ENCODE peak calls at places on chromosomes 16 and 17, in eight cellular contexts. O is skeletal muscle cell; U is IMR-90; X is adipocyte; I is CD8-positive, alpha-beta T cell; R is coronary artery; L is right cardiac atrium; A is HCT116. B is an unnamed sample.

GRCh38 chr17:2551493-2551892 is 39.8 kb upstream of the METTL16 start:
- DNase-seq in O (no peak), U (no peak), X (no peak), I (no peak), R (no peak), L (no peak), A (no peak), B (no peak)

GRCh38 chr16:4123617-4124300 is 7.5 kb upstream of the ADCY9 start:
- DNase-seq in O (no peak), U (peak; percentile 79), X (no peak), I (no peak), R (no peak), L (no peak), A (no peak), B (no peak)

GRCh38 chr16:528111-529011 is 849 bp downstream of the CAPN15 start:
- DNase-seq in O (no peak), U (peak; percentile 61), X (peak; percentile 73), I (peak; percentile 31), R (no peak), L (peak; percentile 77), A (no peak), B (peak; percentile 96)

GRCh38 chr16:82603784-82604411 is 22.9 kb upstream of the CDH13 start:
- DNase-seq in O (peak; percentile 30), U (peak; percentile 73), X (peak; percentile 84), I (no peak), R (no peak), L (peak; percentile 74), A (peak; percentile 13), B (peak; percentile 42)

GRCh38 chr16:14576069-14576468 is 54.0 kb downstream of the PARN start:
- DNase-seq in O (no peak), U (no peak), X (no peak), I (no peak), R (no peak), L (no peak), A (no peak), B (no peak)

GRCh38 chr17:17041018-17041521 is 1.2 kb upstream of the MPRIP start:
- DNase-seq in O (peak; percentile 62), U (peak; percentile 74), X (peak; percentile 49), I (no peak), R (no peak), L (peak; percentile 43), A (no peak), B (peak; percentile 50)

GRCh38 chr16:83845263-83845662 is 37.5 kb downstream of the HSBP1 start:
- DNase-seq in O (no peak), U (no peak), X (no peak), I (no peak), R (no peak), L (no peak), A (no peak), B (no peak)

GRCh38 chr16:89853306-89853993 is 19.9 kb upstream of the TCF25 start:
- DNase-seq in O (no peak), U (no peak), X (no peak), I (no peak), R (no peak), L (no peak), A (no peak), B (peak; percentile 93)

GRCh38 chr17:79839363-79840203 is at the start of gene CBX4:
- DNase-seq in O (peak; percentile 69), U (peak; percentile 90), X (peak; percentile 98), I (peak; percentile 92), R (peak; percentile 97), L (peak; percentile 99), A (peak; percentile 87), B (peak; percentile 95)

GRCh38 chr17:80694085-80694991 is 149.7 kb downstream of the RPTOR start:
- DNase-seq in O (no peak), U (no peak), X (no peak), I (no peak), R (no peak), L (no peak), A (no peak), B (no peak)

GRCh38 chr16:89004209-89004831 is 27.3 kb upstream of the CBFA2T3 start:
- DNase-seq in O (no peak), U (no peak), X (no peak), I (no peak), R (no peak), L (peak; percentile 81), A (no peak), B (peak; percentile 7)

GRCh38 chr17:71004413-71004812 is 835.1 kb downstream of the KCNJ2 start:
- DNase-seq in O (no peak), U (no peak), X (no peak), I (no peak), R (no peak), L (no peak), A (no peak), B (no peak)

GRCh38 chr17:78040561-78041400 is 82.3 kb downstream of the TNRC6C start:
- DNase-seq in O (no peak), U (peak; percentile 43), X (peak; percentile 77), I (peak; percentile 31), R (peak; percentile 84), L (peak; percentile 84), A (peak; percentile 56), B (peak; percentile 13)

GRCh38 chr16:68656771-68657170 is 11.7 kb downstream of the CDH3 start:
- DNase-seq in O (no peak), U (no peak), X (no peak), I (no peak), R (no peak), L (no peak), A (no peak), B (no peak)

GRCh38 chr17:58277726-58278595 is 2.8 kb downstream of the MPO start:
- DNase-seq in O (no peak), U (no peak), X (no peak), I (no peak), R (no peak), L (no peak), A (no peak), B (no peak)

GRCh38 chr16:69930117-69930776 is 20.9 kb upstream of the CLEC18A start:
- DNase-seq in O (no peak), U (peak; percentile 60), X (peak; percentile 87), I (peak; percentile 52), R (peak; percentile 78), L (peak; percentile 76), A (peak; percentile 40), B (peak; percentile 62)

GRCh38 chr17:78995022-78995760 is 14.4 kb downstream of the CANT1 start:
- DNase-seq in O (no peak), U (no peak), X (no peak), I (no peak), R (no peak), L (peak; percentile 64), A (no peak), B (no peak)

GRCh38 chr16:14286381-14287230 is 215.5 kb downstream of the MRTFB start:
- DNase-seq in O (no peak), U (no peak), X (no peak), I (peak; percentile 25), R (no peak), L (peak; percentile 69), A (no peak), B (peak; percentile 12)

GRCh38 chr16:57935904-57936303 is 35.0 kb downstream of the CNGB1 start:
- DNase-seq in O (no peak), U (no peak), X (no peak), I (no peak), R (no peak), L (no peak), A (no peak), B (no peak)
- H3K4me3 ChIP-seq in O (no peak overlapping the region), U (no peak overlapping the region), X (no peak overlapping the region), I (no peak overlapping the region), R (no peak overlapping the region), L (no peak overlapping the region), A (no peak overlapping the region), B (no peak overlapping the region)

GRCh38 chr16:49641250-49641649 is 214.7 kb downstream of the ZNF423 start:
- DNase-seq in O (no peak), U (no peak), X (no peak), I (no peak), R (no peak), L (peak; percentile 51), A (no peak), B (no peak)
- H3K4me3 ChIP-seq in O (no peak overlapping the region), U (no peak overlapping the region), X (no peak overlapping the region), I (no peak overlapping the region), R (no peak overlapping the region), L (no peak overlapping the region), A (no peak overlapping the region), B (no peak overlapping the region)

DNA sequence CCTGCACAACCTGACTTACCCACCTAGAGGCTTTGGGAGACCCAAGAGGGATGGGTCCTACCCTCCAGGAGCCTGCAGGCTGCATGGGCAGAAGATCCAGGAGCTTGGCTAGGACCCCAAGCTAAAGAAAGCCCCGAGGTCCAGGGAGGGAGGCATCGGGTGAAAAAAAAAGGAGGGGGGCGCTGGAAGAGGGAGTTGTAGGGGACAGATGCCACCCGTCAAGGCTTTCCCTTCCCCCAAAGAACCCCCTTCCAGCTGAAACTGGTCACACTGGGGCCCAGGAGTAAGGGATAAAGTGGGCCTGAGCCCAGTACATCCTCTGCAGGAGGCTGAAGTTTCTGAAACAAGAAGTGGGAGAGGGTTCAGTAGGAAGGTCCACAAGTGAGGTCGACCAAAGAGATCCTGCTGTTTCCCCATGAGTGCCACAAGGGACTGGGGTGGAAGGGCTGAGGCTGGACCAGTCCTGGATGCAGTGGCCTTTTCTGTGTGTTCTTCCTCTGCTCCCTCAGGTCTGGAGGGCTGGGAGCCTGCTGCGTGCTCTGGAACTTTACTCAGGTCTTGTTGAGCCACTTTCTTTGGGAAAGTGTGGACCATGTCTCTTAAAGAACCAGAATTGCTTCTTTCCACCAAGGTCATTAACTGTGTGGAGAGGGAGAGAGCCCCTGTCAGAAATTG is 14.2 kb upstream of the CBFB start:
- DNase-seq in O (no peak), U (no peak), X (no peak), I (no peak), R (no peak), L (no peak), A (no peak), B (no peak)
- H3K4me3 ChIP-seq in O (peak overlapping the region; percentile 43), U (no peak overlapping the region), X (peak overlapping the region; percentile 74), I (peak overlapping the region; percentile 56), R (peak overlapping the region; percentile 82), L (peak overlapping the region; percentile 36), A (peak overlapping the region; percentile 59), B (no peak overlapping the region)

GRCh38 chr17:44137891-44138709 is 3.6 kb upstream of the HROB start:
- DNase-seq in O (peak; percentile 99), U (peak; percentile 100), X (peak; percentile 98), I (peak; percentile 42), R (peak; percentile 98), L (peak; percentile 83), A (peak; percentile 95), B (peak; percentile 64)
- H3K4me3 ChIP-seq in O (peak overlapping the region; percentile 26), U (peak overlapping the region; percentile 24), X (peak overlapping the region; percentile 63), I (no peak overlapping the region), R (peak overlapping the region; percentile 43), L (no peak overlapping the region), A (peak overlapping the region; percentile 57), B (no peak overlapping the region)

B was measured in small intestine.